ENCODE peak calls at places on chromosomes 16 and 17, in nine cellular contexts. Y is breast epithelium, X is D721Med, T is H9, K is HFFc6, B is neural progenitor cell, Q is left ventricle myocardium inferior, H is nephron progenitor cell, P is fibroblast of mammary gland. L is an unnamed sample.

GRCh38 chr16:87636050-87636684 is 33.9 kb downstream of the JPH3 start:
- DNase-seq in Y (peak), X (peak), T (peak), K (peak), B (peak), Q (peak), H (peak), P (peak), L (no peak)

GRCh38 chr16:87326151-87326571 is 9.0 kb upstream of the C16orf95 start:
- DNase-seq in Y (no peak), X (no peak), T (no peak), K (peak), B (no peak), Q (no peak), H (no peak), P (peak), L (no peak)

GRCh38 chr16:84042879-84043485 is 387 bp upstream of the SLC38A8 start:
- DNase-seq in Y (no peak), X (no peak), T (peak), K (no peak), B (peak), Q (no peak), H (peak), P (no peak), L (no peak)

GRCh38 chr17:47267354-47267828 is 13.8 kb downstream of the ITGB3 start:
- DNase-seq in Y (no peak), X (no peak), T (no peak), K (peak), B (no peak), Q (no peak), H (no peak), P (peak), L (no peak)

GRCh38 chr16:65032397-65032796 is 89.5 kb downstream of the CDH11 start:
- DNase-seq in Y (no peak), X (no peak), T (no peak), K (no peak), B (no peak), Q (no peak), H (no peak), P (peak), L (no peak)

GRCh38 chr16:27355610-27356009 is 41.8 kb downstream of the IL4R start:
- DNase-seq in Y (no peak), X (no peak), T (peak), K (peak), B (peak), Q (peak), H (peak), P (peak), L (no peak)

GRCh38 chr16:22369221-22369811 is 5.1 kb downstream of the CDR2 start:
- DNase-seq in Y (no peak), X (no peak), T (no peak), K (peak), B (no peak), Q (no peak), H (no peak), P (peak), L (no peak)

GRCh38 chr16:89105599-89106151 is 12.0 kb downstream of the ACSF3 start:
- DNase-seq in Y (no peak), X (no peak), T (no peak), K (no peak), B (no peak), Q (no peak), H (no peak), P (no peak), L (no peak)

GRCh38 chr17:49842846-49843245 is 5.0 kb downstream of the TAC4 start:
- DNase-seq in Y (no peak), X (no peak), T (no peak), K (no peak), B (no peak), Q (no peak), H (no peak), P (no peak), L (no peak)

GRCh38 chr17:49836111-49837030 is 11.5 kb downstream of the TAC4 start:
- DNase-seq in Y (no peak), X (no peak), T (no peak), K (no peak), B (no peak), Q (no peak), H (no peak), P (peak), L (no peak)

GRCh38 chr17:49845210-49845782 is 2.6 kb downstream of the TAC4 start:
- DNase-seq in Y (no peak), X (no peak), T (no peak), K (no peak), B (no peak), Q (peak), H (no peak), P (no peak), L (no peak)

GRCh38 chr17:49843774-49844350 is 4.0 kb downstream of the TAC4 start:
- DNase-seq in Y (no peak), X (no peak), T (peak), K (no peak), B (peak), Q (no peak), H (no peak), P (peak), L (no peak)

DNA sequence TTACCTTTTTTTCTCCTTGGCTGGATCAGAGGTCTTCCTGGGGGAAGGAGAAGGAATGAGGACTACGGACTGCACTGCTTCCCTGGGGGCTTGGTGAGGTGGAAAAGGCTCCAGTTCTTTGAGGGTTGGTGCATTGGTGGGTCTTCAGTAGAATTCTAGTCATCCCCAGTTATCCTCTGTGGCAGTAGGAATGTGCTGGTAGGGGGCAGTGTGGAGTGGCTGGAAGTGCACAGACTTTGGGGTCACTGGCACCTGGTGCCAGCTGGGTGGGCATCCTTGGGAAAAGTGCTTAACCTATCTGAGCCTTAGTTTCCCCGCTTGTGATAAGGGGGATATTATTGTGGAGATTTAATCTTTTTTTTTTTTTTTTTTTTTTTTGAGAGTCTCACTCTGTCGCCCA is 6.3 kb downstream of the TAC4 start:
- DNase-seq in Y (no peak), X (no peak), T (no peak), K (no peak), B (no peak), Q (no peak), H (no peak), P (no peak), L (no peak)
- TF ChIP-seq CTCF in Y (no peak), X (peak), T (peak), K (peak), B (peak), Q (no peak), H (no peak), P (peak), L (no peak)

GRCh38 chr17:6422654-6423241 is 12.2 kb downstream of the AIPL1 start:
- DNase-seq in Y (no peak), X (no peak), T (peak), K (no peak), B (no peak), Q (no peak), H (no peak), P (no peak), L (no peak)
- TF ChIP-seq CTCF in Y (no peak), X (no peak), T (peak), K (no peak), B (peak), Q (no peak), H (no peak), P (no peak), L (no peak)

GRCh38 chr17:45290269-45290765 is 26.5 kb downstream of the MAP3K14 start:
- DNase-seq in Y (no peak), X (no peak), T (no peak), K (no peak), B (no peak), Q (no peak), H (no peak), P (no peak), L (no peak)
- TF ChIP-seq CTCF in Y (no peak), X (no peak), T (no peak), K (no peak), B (no peak), Q (no peak), H (no peak), P (no peak), L (no peak)

GRCh38 chr17:7355053-7355452 is at the start of gene TMEM95:
- DNase-seq in Y (no peak), X (no peak), T (no peak), K (no peak), B (no peak), Q (peak), H (no peak), P (no peak), L (no peak)

GRCh38 chr17:7354262-7354781 is 634 bp upstream of the TMEM95 start:
- DNase-seq in Y (peak), X (no peak), T (no peak), K (peak), B (peak), Q (no peak), H (no peak), P (peak), L (no peak)

GRCh38 chr17:7352910-7353635 is 1.1 kb downstream of the KCTD11 start:
- DNase-seq in Y (no peak), X (no peak), T (no peak), K (no peak), B (no peak), Q (no peak), H (no peak), P (no peak), L (no peak)

GRCh38 chr17:7352559-7352889 is 562 bp downstream of the KCTD11 start:
- DNase-seq in Y (no peak), X (no peak), T (no peak), K (no peak), B (no peak), Q (no peak), H (no peak), P (no peak), L (no peak)

DNA sequence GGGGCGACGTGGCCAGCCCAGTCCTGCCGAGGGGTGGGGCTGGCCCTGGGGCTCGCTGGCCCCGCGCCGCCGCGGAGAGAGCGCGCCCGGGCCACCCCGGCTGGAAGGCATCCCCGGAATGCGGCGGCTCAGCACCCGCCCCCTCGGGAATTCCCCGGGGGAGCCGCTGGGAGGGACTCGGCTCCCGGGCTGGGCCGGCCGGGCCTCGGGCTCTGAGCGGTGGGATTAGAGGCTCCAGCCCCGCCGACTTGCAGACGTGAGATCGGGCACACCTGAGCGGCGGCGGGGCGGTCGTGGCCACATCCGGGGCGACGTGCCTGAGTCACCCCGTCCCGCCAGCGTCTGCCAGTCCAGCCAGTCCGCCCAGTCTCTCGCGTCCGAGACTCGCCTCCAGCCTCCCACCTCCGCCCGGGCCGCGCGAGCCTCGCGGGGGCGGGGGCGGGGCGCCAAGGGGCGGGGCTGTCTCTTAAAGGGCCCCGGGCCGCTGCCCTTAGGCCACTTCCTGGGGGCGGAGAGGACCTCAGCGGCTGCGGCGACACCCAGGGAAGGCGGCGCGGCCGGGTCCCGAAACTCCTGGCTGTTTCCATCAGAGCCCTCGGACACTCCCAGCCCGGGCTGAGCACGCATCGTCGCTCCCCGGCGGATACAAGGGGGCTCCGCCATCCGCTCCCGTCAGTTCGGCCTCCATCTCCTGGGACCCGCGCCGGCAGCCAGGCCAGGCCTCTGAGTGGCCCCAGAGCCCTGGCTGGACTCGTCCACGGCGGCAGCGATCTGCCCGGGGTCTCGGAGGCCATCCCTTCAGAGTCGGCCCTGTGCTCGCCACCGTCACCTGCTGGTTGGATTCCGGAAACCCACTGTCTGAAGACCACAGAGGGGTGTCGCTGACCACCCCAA is at the start of gene KCTD11:
- DNase-seq in Y (peak), X (peak), T (peak), K (peak), B (peak), Q (peak), H (peak), P (peak), L (peak)
- TF ChIP-seq CTCF in Y (peak), X (peak), T (peak), K (peak), B (peak), Q (peak), H (peak), P (peak), L (peak)

GRCh38 chr17:71115669-71115972 is 946.3 kb downstream of the KCNJ2 start:
- DNase-seq in Y (no peak), X (no peak), T (no peak), K (no peak), B (no peak), Q (no peak), H (no peak), P (peak), L (no peak)

GRCh38 chr17:71117461-71117860 is 948.1 kb downstream of the KCNJ2 start:
- DNase-seq in Y (no peak), X (no peak), T (no peak), K (no peak), B (peak), Q (no peak), H (no peak), P (peak), L (no peak)

GRCh38 chr17:71114911-71115668 is 945.8 kb downstream of the KCNJ2 start:
- DNase-seq in Y (no peak), X (no peak), T (no peak), K (no peak), B (peak), Q (no peak), H (no peak), P (peak), L (no peak)

GRCh38 chr17:71118039-71118438 is 948.7 kb downstream of the KCNJ2 start:
- DNase-seq in Y (no peak), X (no peak), T (no peak), K (no peak), B (peak), Q (no peak), H (no peak), P (peak), L (no peak)
- TF ChIP-seq CTCF in Y (no peak), X (peak), T (peak), K (peak), B (peak), Q (peak), H (peak), P (peak), L (no peak)

GRCh38 chr16:31714899-31715504 is 158.6 kb upstream of the ZNF267 start:
- DNase-seq in Y (no peak), X (no peak), T (no peak), K (no peak), B (no peak), Q (no peak), H (no peak), P (peak), L (no peak)
- TF ChIP-seq CTCF in Y (no peak), X (no peak), T (no peak), K (no peak), B (no peak), Q (no peak), H (no peak), P (no peak), L (no peak)

GRCh38 chr16:81066700-81067099 is 10.3 kb downstream of the C16orf46 start:
- DNase-seq in Y (no peak), X (no peak), T (no peak), K (no peak), B (no peak), Q (no peak), H (no peak), P (no peak), L (no peak)

GRCh38 chr16:81060576-81061306 is 16.3 kb downstream of the C16orf46 start:
- DNase-seq in Y (no peak), X (no peak), T (no peak), K (no peak), B (no peak), Q (no peak), H (no peak), P (no peak), L (no peak)

GRCh38 chr16:81061307-81061640 is 15.8 kb downstream of the C16orf46 start:
- DNase-seq in Y (no peak), X (no peak), T (no peak), K (no peak), B (no peak), Q (no peak), H (no peak), P (no peak), L (no peak)

GRCh38 chr16:81067166-81067565 is 9.9 kb downstream of the C16orf46 start:
- DNase-seq in Y (no peak), X (no peak), T (no peak), K (no peak), B (no peak), Q (no peak), H (no peak), P (no peak), L (no peak)

GRCh38 chr16:81061855-81062608 is 15.0 kb downstream of the C16orf46 start:
- DNase-seq in Y (no peak), X (no peak), T (peak), K (no peak), B (no peak), Q (no peak), H (no peak), P (no peak), L (no peak)
- TF ChIP-seq CTCF in Y (no peak), X (no peak), T (peak), K (peak), B (no peak), Q (no peak), H (no peak), P (no peak), L (peak)

DNA sequence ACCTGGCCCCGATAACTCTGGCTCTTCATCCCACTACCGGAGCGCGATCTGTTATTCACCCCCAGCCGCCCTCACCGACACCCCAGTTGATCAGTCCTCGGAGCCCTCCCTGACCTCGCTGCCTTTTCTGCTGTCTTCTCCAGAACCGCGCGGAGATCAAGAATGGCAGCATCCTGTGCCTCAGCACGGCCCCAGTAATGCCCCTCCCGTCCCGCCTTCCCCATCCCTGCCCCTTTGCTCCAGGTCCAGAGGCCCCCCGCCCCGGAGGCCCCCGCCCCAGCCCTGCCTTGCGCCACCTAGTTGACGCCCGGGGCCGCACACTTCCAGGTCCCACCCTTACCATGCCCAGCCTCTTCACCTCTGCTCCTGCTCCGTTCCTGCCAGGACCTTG is 872 bp downstream of the ELMO3 start:
- DNase-seq in Y (no peak), X (no peak), T (peak), K (no peak), B (peak), Q (no peak), H (no peak), P (no peak), L (no peak)
- TF ChIP-seq CTCF in Y (no peak), X (no peak), T (peak), K (peak), B (peak), Q (no peak), H (no peak), P (no peak), L (peak)

L was measured in mesothelial cell of epicardium.